ENCODE peak calls at places on chromosome 16, in eight cellular contexts. K, U, Y, E, W, I, A and Q are unnamed samples.

GRCh38 chr16:15973460-15973859 is 24.0 kb downstream of the ABCC1 start:
- DNase-seq in W (no peak), K (no peak), I (peak), U (no peak), A (no peak), Y (no peak), E (no peak), Q (peak)

GRCh38 chr16:20879175-20880053 is 20.7 kb downstream of the DCUN1D3 start:
- DNase-seq in U (no peak), I (peak), E (no peak), A (peak), K (no peak), Y (peak), W (no peak), Q (no peak)

GRCh38 chr16:76964464-76965154 is 226.4 kb upstream of the MON1B start:
- DNase-seq in I (no peak), U (no peak), E (no peak), A (peak), W (no peak), K (no peak), Y (no peak), Q (no peak)

GRCh38 chr16:18834873-18835272 is 33.5 kb upstream of the ARL6IP1 start:
- DNase-seq in U (no peak), I (peak), E (no peak), W (no peak), K (no peak), A (no peak), Y (no peak), Q (no peak)

GRCh38 chr16:29820271-29820701 is at the start of gene MVP:
- DNase-seq in K (peak), I (peak), E (peak), Y (peak), U (peak), W (peak), A (peak), Q (peak)

GRCh38 chr16:74991593-74992403 is 6.9 kb upstream of the WDR59 start:
- DNase-seq in Y (no peak), A (no peak), E (no peak), K (no peak), U (no peak), I (no peak), W (no peak), Q (no peak)

GRCh38 chr16:67723151-67723915 is 4.2 kb upstream of the GFOD2 start:
- DNase-seq in U (no peak), W (no peak), E (no peak), A (peak), I (no peak), Y (peak), K (peak), Q (peak)

GRCh38 chr16:23401142-23401541 is 51.8 kb downstream of the COG7 start:
- DNase-seq in K (no peak), U (no peak), W (no peak), I (no peak), Y (no peak), E (no peak), A (no peak), Q (no peak)

GRCh38 chr16:54430491-54431030 is 144.0 kb upstream of the IRX3 start:
- DNase-seq in Y (peak), E (no peak), A (no peak), K (no peak), I (peak), U (no peak), W (no peak), Q (no peak)

GRCh38 chr16:74611721-74612120 is 4.8 kb upstream of the GLG1 start:
- DNase-seq in Y (peak), K (no peak), A (no peak), W (no peak), E (no peak), I (peak), U (no peak), Q (no peak)

GRCh38 chr16:9934723-9935508 is 247.3 kb downstream of the GRIN2A start:
- DNase-seq in A (no peak), K (peak), I (no peak), W (no peak), U (no peak), Y (peak), E (peak), Q (no peak)

GRCh38 chr16:83301966-83302365 is 505.8 kb upstream of the HSBP1 start:
- DNase-seq in W (no peak), Y (peak), I (peak), E (no peak), U (no peak), A (no peak), K (no peak), Q (no peak)

GRCh38 chr16:58814348-58814801 is 80.3 kb upstream of the GOT2 start:
- DNase-seq in I (peak), A (peak), U (peak), Y (peak), K (peak), W (no peak), E (peak), Q (peak)

GRCh38 chr16:19289805-19290490 is 4.4 kb downstream of the CLEC19A start:
- DNase-seq in Y (no peak), W (no peak), U (peak), E (no peak), I (no peak), A (no peak), K (no peak), Q (no peak)

GRCh38 chr16:67459066-67459857 is 21.7 kb downstream of the ATP6V0D1 start:
- DNase-seq in Y (no peak), A (no peak), K (no peak), E (peak), W (no peak), I (no peak), U (peak), Q (peak)

GRCh38 chr16:71409038-71409775 is 32.6 kb downstream of the TLE7 start:
- DNase-seq in W (no peak), K (peak), E (no peak), I (peak), A (no peak), U (no peak), Y (no peak), Q (no peak)

GRCh38 chr16:22643886-22644285 is 133.2 kb downstream of the NPIPB5 start:
- DNase-seq in E (no peak), I (no peak), K (no peak), U (no peak), W (no peak), Y (no peak), A (no peak), Q (no peak)

GRCh38 chr16:7765079-7765550 is 432.5 kb downstream of the RBFOX1 start:
- DNase-seq in A (no peak), K (no peak), E (no peak), I (no peak), W (no peak), U (no peak), Y (no peak), Q (no peak)

GRCh38 chr16:20899503-20900298 is 457 bp downstream of the DCUN1D3 start:
- DNase-seq in W (peak), E (peak), I (no peak), Y (no peak), A (no peak), U (no peak), K (no peak), Q (no peak)

GRCh38 chr16:17529982-17530760 is 59.4 kb upstream of the XYLT1 start:
- DNase-seq in Y (no peak), A (no peak), U (no peak), W (no peak), E (no peak), I (no peak), K (no peak), Q (no peak)

GRCh38 chr16:49460786-49461470 is 87.3 kb downstream of the C16orf78 start:
- DNase-seq in U (no peak), I (no peak), Y (no peak), E (no peak), K (no peak), W (no peak), A (no peak), Q (no peak)

GRCh38 chr16:31713945-31714898 is 159.4 kb upstream of the ZNF267 start:
- DNase-seq in I (no peak), W (no peak), E (no peak), Y (no peak), K (no peak), U (no peak), A (peak), Q (peak)

GRCh38 chr16:18799500-18799899 is 1.8 kb downstream of the ARL6IP1 start:
- DNase-seq in A (no peak), Y (no peak), E (no peak), U (no peak), K (no peak), I (no peak), W (no peak), Q (no peak)

GRCh38 chr16:31371619-31372484 is 16.9 kb downstream of the ITGAX start:
- DNase-seq in Y (no peak), W (no peak), U (no peak), K (no peak), I (no peak), A (no peak), E (no peak), Q (no peak)

GRCh38 chr16:10983175-10983558 is 38.8 kb downstream of the CLEC16A start:
- DNase-seq in A (peak), Y (no peak), E (no peak), K (no peak), U (no peak), W (no peak), I (no peak), Q (no peak)
- TF ChIP-seq CTCF in A (peak), Y (no peak), E (peak), K (no peak), U (no peak), W (no peak), I (no peak), Q (no peak)

GRCh38 chr16:89912143-89912542 is 6.5 kb upstream of the MC1R start:
- DNase-seq in U (no peak), I (no peak), E (no peak), W (no peak), A (no peak), K (no peak), Y (no peak), Q (no peak)

GRCh38 chr16:89908236-89908635 is 10.4 kb upstream of the MC1R start:
- DNase-seq in A (no peak), Y (no peak), U (no peak), W (no peak), K (no peak), I (no peak), E (no peak), Q (no peak)

GRCh38 chr16:89910717-89911354 is 7.8 kb upstream of the MC1R start:
- DNase-seq in W (no peak), I (no peak), Y (no peak), U (no peak), K (no peak), A (no peak), E (no peak), Q (no peak)

GRCh38 chr16:89911375-89911774 is 7.3 kb upstream of the MC1R start:
- DNase-seq in A (no peak), Y (no peak), U (no peak), W (no peak), K (no peak), I (no peak), E (no peak), Q (no peak)

GRCh38 chr16:89909777-89910716 is 8.6 kb upstream of the MC1R start:
- DNase-seq in Y (peak), E (peak), K (peak), I (peak), U (peak), W (peak), A (peak), Q (peak)
- TF ChIP-seq CTCF in Y (peak), E (peak), K (peak), I (peak), U (peak), W (peak), A (peak), Q (peak)

DNA sequence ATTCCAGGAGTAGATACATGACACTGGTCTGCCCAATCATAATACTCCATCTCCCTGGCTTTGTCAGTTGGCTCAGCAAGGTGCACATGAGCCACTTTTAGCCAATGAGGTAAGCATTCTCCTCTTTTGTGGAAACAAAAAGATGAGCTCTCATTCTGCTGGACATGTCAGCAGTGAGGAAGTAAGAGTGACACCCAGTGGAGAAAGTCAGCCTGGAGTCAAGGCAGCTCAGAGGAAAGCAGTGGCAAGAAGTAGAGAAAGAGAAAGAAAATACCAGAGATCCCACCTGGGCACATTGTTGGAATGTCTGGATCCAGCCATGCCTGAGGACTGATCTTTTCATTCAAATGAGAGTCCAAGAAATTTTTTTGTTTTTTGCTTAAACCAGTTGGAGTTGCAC is 496.9 kb upstream of the C16orf82 start:
- DNase-seq in I (no peak), K (no peak), A (no peak), Y (no peak), U (no peak), E (no peak), W (no peak), Q (no peak)
- TF ChIP-seq CTCF in I (no peak), K (no peak), A (peak), Y (no peak), U (no peak), E (peak), W (no peak), Q (no peak)

GRCh38 chr16:3797473-3797872 is 80.1 kb upstream of the TRAP1 start:
- DNase-seq in A (no peak), W (no peak), Y (peak), U (no peak), E (no peak), K (no peak), I (no peak), Q (no peak)

GRCh38 chr16:3797904-3798811 is 80.8 kb upstream of the TRAP1 start:
- DNase-seq in W (no peak), E (no peak), U (no peak), Y (no peak), K (no peak), A (no peak), I (no peak), Q (no peak)

GRCh38 chr16:3800477-3801270 is 79.8 kb downstream of the CREBBP start:
- DNase-seq in K (no peak), I (no peak), A (no peak), U (no peak), Y (no peak), W (no peak), E (no peak), Q (no peak)

GRCh38 chr16:3800019-3800418 is 80.5 kb downstream of the CREBBP start:
- DNase-seq in I (no peak), Y (no peak), W (no peak), K (no peak), A (no peak), E (no peak), U (no peak), Q (no peak)

GRCh38 chr16:3798827-3799226 is 81.5 kb upstream of the TRAP1 start:
- DNase-seq in K (no peak), E (no peak), A (no peak), I (no peak), U (no peak), W (no peak), Y (no peak), Q (no peak)
- TF ChIP-seq CTCF in K (no peak), E (no peak), A (no peak), I (no peak), U (no peak), W (no peak), Y (no peak), Q (no peak)

GRCh38 chr16:86505185-86505898 is 5.0 kb upstream of the FOXF1 start:
- DNase-seq in K (no peak), W (no peak), Y (no peak), A (no peak), E (no peak), U (no peak), I (no peak), Q (no peak)
- TF ChIP-seq CTCF in K (no peak), W (no peak), Y (no peak), A (no peak), E (no peak), U (no peak), I (no peak), Q (no peak)

GRCh38 chr16:24580665-24581064 is 41.3 kb downstream of the RBBP6 start:
- DNase-seq in E (no peak), A (peak), Y (peak), U (no peak), W (no peak), I (peak), K (no peak), Q (no peak)
- TF ChIP-seq CTCF in E (peak), A (peak), Y (peak), U (peak), W (no peak), I (peak), K (no peak), Q (no peak)

DNA sequence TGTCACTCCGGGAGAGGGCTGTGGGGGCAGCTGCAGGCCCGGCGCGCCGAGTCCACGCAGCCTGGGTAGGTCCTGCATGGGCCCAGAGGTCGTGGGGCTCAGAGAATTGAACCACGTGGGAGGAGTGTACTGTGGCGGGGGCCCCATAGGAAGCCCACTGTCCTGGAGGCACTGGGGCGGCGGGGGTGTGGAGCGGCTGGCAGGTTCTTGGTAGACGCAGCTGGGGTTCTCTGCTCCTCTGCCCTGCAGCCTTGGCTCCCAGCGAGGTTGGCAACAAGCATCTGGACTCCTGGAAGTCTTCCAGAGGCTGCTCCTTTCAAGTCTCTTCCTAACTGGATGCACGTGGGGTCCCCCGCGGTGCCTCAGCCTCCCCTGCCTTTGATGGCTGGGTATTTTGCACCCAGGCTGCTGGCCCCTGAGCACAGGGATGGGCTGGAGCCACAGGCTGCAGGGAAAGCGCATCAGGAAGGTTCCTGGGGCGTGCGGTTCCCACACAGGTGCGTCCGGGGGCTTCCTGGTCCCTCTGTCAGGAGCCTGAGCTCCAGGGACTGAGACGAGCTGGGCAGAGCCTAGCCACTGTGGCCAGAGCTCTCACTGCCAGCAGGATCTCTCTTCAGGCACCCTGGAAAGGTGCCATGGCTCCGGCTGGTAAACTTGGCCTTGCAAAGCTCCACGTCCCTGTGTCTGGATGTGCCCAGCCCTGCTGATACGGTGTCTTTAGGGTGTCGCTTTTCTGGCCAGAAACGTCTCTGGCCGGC is 9.3 kb downstream of the KCTD5 start:
- DNase-seq in E (peak), U (no peak), I (no peak), A (no peak), W (no peak), K (no peak), Y (no peak), Q (peak)
- TF ChIP-seq CTCF in E (no peak), U (no peak), I (no peak), A (no peak), W (no peak), K (no peak), Y (no peak), Q (no peak)